ENCODE peak calls at places on chromosomes 6 and 20, in eight cellular contexts. Z, L, F, P, S, Q, N and X are unnamed samples.

GRCh38 chr6:104995989-104996617 is 39.2 kb downstream of the LIN28B start:
- DNase-seq in Z (no peak), L (peak), F (peak), P (no peak), S (no peak), Q (peak), N (no peak), X (peak)

GRCh38 chr6:142692942-142693341 is 252.0 kb downstream of the HIVEP2 start:
- DNase-seq in Z (peak), L (peak), F (peak), P (no peak), S (peak), Q (peak), N (peak), X (peak)

GRCh38 chr6:141501616-141502015 is 631.1 kb upstream of the GJE1 start:
- DNase-seq in Z (no peak), L (no peak), F (no peak), P (no peak), S (no peak), Q (no peak), N (no peak), X (no peak)

GRCh38 chr6:42984001-42984923 is at the start of gene PPP2R5D:
- DNase-seq in Z (peak), L (peak), F (peak), P (peak), S (peak), Q (peak), N (peak), X (peak)

GRCh38 chr6:64713175-64713574 is 993.9 kb downstream of the EYS start:
- DNase-seq in Z (no peak), L (no peak), F (no peak), P (no peak), S (no peak), Q (no peak), N (no peak), X (no peak)

GRCh38 chr20:57701090-57701489 is 8.7 kb downstream of the PMEPA1 start:
- DNase-seq in Z (no peak), L (no peak), F (no peak), P (no peak), S (no peak), Q (no peak), N (no peak), X (no peak)

GRCh38 chr20:21702553-21703467 is 2.7 kb upstream of the PAX1 start:
- DNase-seq in Z (peak), L (peak), F (peak), P (no peak), S (peak), Q (peak), N (peak), X (peak)

GRCh38 chr6:3286641-3287171 is 28.0 kb downstream of the PSMG4 start:
- DNase-seq in Z (no peak), L (peak), F (no peak), P (no peak), S (no peak), Q (no peak), N (no peak), X (no peak)

GRCh38 chr20:61447950-61448349 is 195.9 kb downstream of the CDH4 start:
- DNase-seq in Z (no peak), L (no peak), F (no peak), P (no peak), S (no peak), Q (no peak), N (no peak), X (no peak)

GRCh38 chr6:122869437-122870024 is 80.5 kb downstream of the SMPDL3A start:
- DNase-seq in Z (peak), L (no peak), F (peak), P (no peak), S (no peak), Q (peak), N (no peak), X (peak)

GRCh38 chr20:55054443-55054842 is 579.0 kb downstream of the DOK5 start:
- DNase-seq in Z (no peak), L (no peak), F (no peak), P (no peak), S (no peak), Q (no peak), N (no peak), X (no peak)

GRCh38 chr20:49282584-49283171 is 4.8 kb upstream of the ZNFX1 start:
- DNase-seq in Z (no peak), L (no peak), F (no peak), P (no peak), S (no peak), Q (no peak), N (no peak), X (no peak)

GRCh38 chr6:12528171-12528570 is 188.4 kb upstream of the PHACTR1 start:
- DNase-seq in Z (no peak), L (no peak), F (no peak), P (no peak), S (no peak), Q (peak), N (no peak), X (no peak)

GRCh38 chr6:140774080-140774505 is 1358.6 kb upstream of the GJE1 start:
- DNase-seq in Z (no peak), L (peak), F (peak), P (peak), S (no peak), Q (peak), N (no peak), X (peak)

GRCh38 chr6:160387887-160388286 is 39.7 kb downstream of the SLC22A3 start:
- DNase-seq in Z (peak), L (no peak), F (no peak), P (no peak), S (no peak), Q (no peak), N (no peak), X (no peak)

GRCh38 chr6:5997420-5998093 is 9.2 kb downstream of the NRN1 start:
- DNase-seq in Z (no peak), L (peak), F (no peak), P (no peak), S (no peak), Q (no peak), N (peak), X (no peak)

GRCh38 chr20:24775966-24776365 is 173.1 kb upstream of the CST7 start:
- DNase-seq in Z (no peak), L (no peak), F (no peak), P (no peak), S (no peak), Q (no peak), N (no peak), X (no peak)

GRCh38 chr20:62780204-62780603 is 16.1 kb upstream of the MRGBP start:
- DNase-seq in Z (no peak), L (no peak), F (no peak), P (no peak), S (no peak), Q (no peak), N (no peak), X (no peak)

GRCh38 chr6:110180228-110181008 is at the start of gene CDC40:
- DNase-seq in Z (peak), L (peak), F (peak), P (no peak), S (peak), Q (no peak), N (peak), X (no peak)

GRCh38 chr6:4518506-4518905 is 257.7 kb upstream of the CDYL start:
- DNase-seq in Z (no peak), L (peak), F (no peak), P (no peak), S (no peak), Q (peak), N (no peak), X (peak)

GRCh38 chr6:5865492-5866031 is 141.2 kb downstream of the NRN1 start:
- DNase-seq in Z (no peak), L (no peak), F (no peak), P (no peak), S (no peak), Q (no peak), N (no peak), X (no peak)

GRCh38 chr6:33359331-33359730 is 32.3 kb upstream of the KIFC1 start:
- DNase-seq in Z (no peak), L (no peak), F (no peak), P (no peak), S (no peak), Q (no peak), N (no peak), X (no peak)

DNA sequence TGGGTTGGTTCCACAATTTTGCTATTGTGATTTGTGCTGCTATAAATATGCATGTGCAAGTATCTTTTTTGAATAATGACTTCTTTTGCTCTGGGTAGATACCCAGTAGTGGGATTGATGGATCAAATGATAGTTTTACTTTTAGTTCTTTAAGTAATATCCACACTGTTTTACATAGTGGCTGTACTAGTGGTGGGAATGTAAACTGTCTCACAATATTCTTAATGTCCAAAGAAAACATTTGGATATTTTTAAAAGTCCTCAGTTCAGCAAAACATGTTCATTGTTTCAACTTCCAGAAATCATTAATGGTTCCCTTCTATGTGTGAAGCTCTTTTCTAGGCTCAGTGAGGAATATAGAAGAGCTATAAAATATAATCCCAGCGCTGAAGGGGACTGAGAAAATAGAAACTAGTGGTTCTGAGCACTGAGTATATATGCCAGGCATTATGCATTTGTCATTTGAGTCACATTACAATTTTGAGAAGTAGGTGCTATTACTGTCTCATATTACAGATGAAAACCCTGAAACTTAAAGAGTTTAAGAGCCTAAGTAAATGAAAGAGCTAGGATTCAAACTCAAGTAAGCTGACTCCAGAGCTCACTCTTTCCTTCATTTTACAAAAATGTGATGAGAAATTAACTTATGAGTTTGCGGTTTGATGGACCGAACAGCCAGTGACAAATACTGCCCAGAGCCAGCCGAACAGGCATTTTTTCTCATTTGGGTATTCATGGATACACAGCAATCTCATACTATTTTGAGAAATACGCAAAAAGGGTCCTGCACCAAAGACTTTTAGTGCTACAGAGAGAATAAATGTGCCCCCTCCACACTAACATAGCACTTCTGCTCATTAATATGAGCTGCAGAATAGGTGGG is 250.1 kb downstream of the TBX18 start:
- DNase-seq in Z (no peak), L (no peak), F (no peak), P (no peak), S (no peak), Q (no peak), N (no peak), X (no peak)
- TF ChIP-seq CTCF in Z (no peak), L (peak), F (no peak), P (no peak), S (no peak), Q (peak), N (no peak), X (no peak)

DNA sequence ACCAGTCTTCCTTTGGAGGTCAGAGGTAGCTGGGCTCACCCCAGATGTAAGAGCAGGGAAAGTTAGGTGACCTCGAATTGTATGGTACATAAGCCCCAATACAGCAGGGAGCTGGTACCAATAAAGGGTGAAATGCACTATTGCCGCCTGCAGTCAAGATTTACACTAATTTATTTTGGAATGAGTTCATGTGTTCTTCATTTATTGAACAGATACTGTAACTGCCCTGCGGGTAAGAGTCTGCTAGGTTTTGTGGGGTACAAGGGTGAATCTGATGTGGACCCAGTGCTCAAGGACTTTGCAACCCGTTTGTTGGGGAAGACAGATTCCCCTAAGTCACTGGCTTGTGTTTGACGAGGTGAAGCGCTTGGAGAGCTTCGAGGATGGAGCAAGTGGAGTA is 2.5 kb upstream of the DNAJC5 start:
- DNase-seq in Z (no peak), L (peak), F (no peak), P (no peak), S (no peak), Q (no peak), N (no peak), X (no peak)
- H3K4me3 ChIP-seq in Z (no peak), L (no peak), F (no peak), P (no peak), S (no peak), Q (no peak), N (no peak), X (no peak)

DNA sequence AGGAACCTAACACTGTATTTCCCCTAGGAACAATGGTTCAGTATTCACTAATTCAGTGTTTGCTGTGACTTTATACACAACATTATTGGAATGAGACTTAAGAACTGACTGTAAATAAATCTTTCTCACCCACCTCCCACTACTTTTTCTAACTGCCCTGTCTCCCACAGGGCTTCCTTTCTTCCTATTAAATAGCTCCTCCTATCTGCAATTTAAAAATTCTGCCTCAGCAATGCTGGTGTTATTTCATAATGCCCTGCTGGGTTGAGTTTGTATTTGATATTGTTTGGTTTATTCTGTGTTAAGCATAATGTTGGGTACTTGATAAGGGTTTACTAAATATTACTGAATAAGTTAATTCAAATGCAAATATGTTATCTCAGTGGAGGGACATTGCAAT is 573.1 kb upstream of the RNF217 start:
- DNase-seq in Z (no peak), L (no peak), F (no peak), P (no peak), S (no peak), Q (no peak), N (no peak), X (no peak)
- TF ChIP-seq CTCF in Z (no peak), L (no peak), F (no peak), P (no peak), S (no peak), Q (no peak), N (no peak), X (no peak)

GRCh38 chr6:36730424-36731380 is 33.1 kb downstream of the RAB44 start:
- DNase-seq in Z (no peak), L (peak), F (no peak), P (no peak), S (no peak), Q (no peak), N (no peak), X (no peak)
- H3K4me3 ChIP-seq in Z (no peak), L (no peak), F (no peak), P (no peak), S (no peak), Q (no peak), N (no peak), X (no peak)

DNA sequence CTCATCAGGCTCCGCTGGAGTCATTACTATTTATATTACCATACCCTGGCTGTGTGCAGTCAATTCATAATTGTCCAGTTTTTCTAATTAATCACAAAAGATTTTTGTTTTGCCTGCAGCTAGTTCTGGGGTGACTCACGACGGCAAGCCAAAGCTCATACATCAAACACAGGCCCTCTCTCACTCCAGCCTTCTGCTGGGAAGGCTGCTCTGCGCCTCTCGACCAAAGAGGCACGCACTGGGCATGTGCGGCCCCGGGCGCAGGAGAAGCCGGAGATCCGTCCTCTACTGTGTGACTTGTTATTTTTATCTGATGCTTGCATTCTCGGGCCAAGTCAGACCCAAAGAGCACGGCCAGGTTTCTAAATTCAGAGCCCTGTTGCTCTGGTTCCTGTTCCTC is 98.5 kb downstream of the TFAP2A start:
- DNase-seq in Z (no peak), L (no peak), F (no peak), P (no peak), S (no peak), Q (peak), N (no peak), X (no peak)
- TF ChIP-seq CTCF in Z (no peak), L (no peak), F (no peak), P (no peak), S (no peak), Q (no peak), N (no peak), X (no peak)

GRCh38 chr20:47350181-47350550 is 6.3 kb downstream of the ZMYND8 start:
- DNase-seq in Z (no peak), L (no peak), F (no peak), P (no peak), S (no peak), Q (no peak), N (no peak), X (no peak)
- H3K4me3 ChIP-seq in Z (no peak), L (no peak), F (no peak), P (peak), S (no peak), Q (peak), N (no peak), X (no peak)

GRCh38 chr6:35727206-35727934 is 9.5 kb upstream of the ARMC12 start:
- DNase-seq in Z (peak), L (peak), F (peak), P (no peak), S (peak), Q (peak), N (peak), X (peak)

GRCh38 chr6:35727935-35728662 is 8.7 kb upstream of the ARMC12 start:
- DNase-seq in Z (peak), L (peak), F (peak), P (peak), S (peak), Q (peak), N (peak), X (peak)

GRCh38 chr6:35729349-35729678 is 7.5 kb upstream of the ARMC12 start:
- DNase-seq in Z (no peak), L (peak), F (no peak), P (no peak), S (no peak), Q (no peak), N (no peak), X (no peak)

GRCh38 chr6:35729722-35730121 is 7.1 kb upstream of the ARMC12 start:
- DNase-seq in Z (no peak), L (no peak), F (no peak), P (no peak), S (no peak), Q (no peak), N (peak), X (no peak)

GRCh38 chr6:35728663-35729348 is 8.0 kb upstream of the ARMC12 start:
- DNase-seq in Z (peak), L (no peak), F (no peak), P (no peak), S (peak), Q (no peak), N (peak), X (no peak)
- TF ChIP-seq CTCF in Z (no peak), L (no peak), F (no peak), P (peak), S (no peak), Q (no peak), N (no peak), X (no peak)

GRCh38 chr6:38004908-38005307 is 185.4 kb downstream of the ZFAND3 start:
- DNase-seq in Z (no peak), L (no peak), F (no peak), P (no peak), S (no peak), Q (no peak), N (no peak), X (no peak)
- H3K4me3 ChIP-seq in Z (no peak), L (no peak), F (no peak), P (no peak), S (no peak), Q (no peak), N (no peak), X (no peak)

GRCh38 chr20:36541227-36542018 is at the start of gene MYL9:
- DNase-seq in Z (peak), L (peak), F (peak), P (no peak), S (peak), Q (peak), N (peak), X (peak)
- TF ChIP-seq CTCF in Z (no peak), L (no peak), F (no peak), P (no peak), S (no peak), Q (no peak), N (no peak), X (no peak)

GRCh38 chr6:52389264-52389625 is 27.3 kb downstream of the PAQR8 start:
- DNase-seq in Z (no peak), L (no peak), F (no peak), P (no peak), S (no peak), Q (no peak), N (no peak), X (no peak)
- H3K4me3 ChIP-seq in Z (no peak), L (no peak), F (no peak), P (no peak), S (no peak), Q (no peak), N (no peak), X (no peak)